ENCODE peak calls at places on chromosomes 16 and 17, in nine cellular contexts. One of them, this sample, is unnamed.

GRCh38 chr17:50194441-50195195 is 6.8 kb downstream of the COL1A1 start:
- DNase-seq in fibroblast of lung: peak; percentile 51
- DNase-seq in body of pancreas: no peak
- DNase-seq in breast epithelium: no peak
- DNase-seq in ovary: peak; percentile 33
- DNase-seq in Peyer's patch: no peak
- DNase-seq in pancreas: no peak
- DNase-seq in neural progenitor cell: no peak
- DNase-seq in cardiac muscle cell: no peak
- DNase-seq in this sample: no peak

GRCh38 chr17:67993153-67993997 is 2.9 kb downstream of the C17orf58 start:
- DNase-seq in fibroblast of lung: peak; percentile 82
- DNase-seq in body of pancreas: peak; percentile 86
- DNase-seq in breast epithelium: peak; percentile 51
- DNase-seq in ovary: peak; percentile 86
- DNase-seq in Peyer's patch: peak; percentile 89
- DNase-seq in pancreas: peak; percentile 93
- DNase-seq in neural progenitor cell: peak; percentile 97
- DNase-seq in cardiac muscle cell: peak; percentile 91
- DNase-seq in this sample: peak; percentile 87

GRCh38 chr16:290681-291405 is 7.9 kb downstream of the PDIA2 start:
- DNase-seq in fibroblast of lung: no peak
- DNase-seq in body of pancreas: no peak
- DNase-seq in breast epithelium: no peak
- DNase-seq in ovary: no peak
- DNase-seq in Peyer's patch: no peak
- DNase-seq in pancreas: no peak
- DNase-seq in neural progenitor cell: no peak
- DNase-seq in cardiac muscle cell: no peak
- DNase-seq in this sample: peak; percentile 15

GRCh38 chr17:18157354-18157985 is 26.2 kb upstream of the ALKBH5 start:
- DNase-seq in fibroblast of lung: no peak
- DNase-seq in body of pancreas: no peak
- DNase-seq in breast epithelium: no peak
- DNase-seq in ovary: no peak
- DNase-seq in Peyer's patch: no peak
- DNase-seq in pancreas: no peak
- DNase-seq in neural progenitor cell: no peak
- DNase-seq in cardiac muscle cell: no peak
- DNase-seq in this sample: no peak

GRCh38 chr17:47692895-47693666 is 880 bp upstream of the TBKBP1 start:
- DNase-seq in fibroblast of lung: no peak
- DNase-seq in body of pancreas: peak; percentile 66
- DNase-seq in breast epithelium: no peak
- DNase-seq in ovary: no peak
- DNase-seq in Peyer's patch: no peak
- DNase-seq in pancreas: peak; percentile 50
- DNase-seq in neural progenitor cell: no peak
- DNase-seq in cardiac muscle cell: no peak
- DNase-seq in this sample: no peak

GRCh38 chr16:55494994-55495421 is 13.9 kb upstream of the LPCAT2 start:
- DNase-seq in fibroblast of lung: peak; percentile 95
- DNase-seq in body of pancreas: peak; percentile 72
- DNase-seq in breast epithelium: no peak
- DNase-seq in ovary: peak; percentile 53
- DNase-seq in Peyer's patch: no peak
- DNase-seq in pancreas: no peak
- DNase-seq in neural progenitor cell: peak; percentile 47
- DNase-seq in cardiac muscle cell: peak; percentile 42
- DNase-seq in this sample: peak; percentile 78

GRCh38 chr17:78132086-78132676 is 1.6 kb downstream of the TMC8 start:
- DNase-seq in fibroblast of lung: no peak
- DNase-seq in body of pancreas: peak; percentile 46
- DNase-seq in breast epithelium: peak; percentile 69
- DNase-seq in ovary: no peak
- DNase-seq in Peyer's patch: no peak
- DNase-seq in pancreas: peak; percentile 59
- DNase-seq in neural progenitor cell: no peak
- DNase-seq in cardiac muscle cell: peak; percentile 48
- DNase-seq in this sample: no peak

GRCh38 chr17:55446581-55447205 is 25.1 kb upstream of the MMD start:
- DNase-seq in fibroblast of lung: no peak
- DNase-seq in body of pancreas: no peak
- DNase-seq in breast epithelium: no peak
- DNase-seq in ovary: no peak
- DNase-seq in Peyer's patch: no peak
- DNase-seq in pancreas: no peak
- DNase-seq in neural progenitor cell: no peak
- DNase-seq in cardiac muscle cell: no peak
- DNase-seq in this sample: no peak

GRCh38 chr17:65489413-65490170 is 71.9 kb downstream of the AXIN2 start:
- DNase-seq in fibroblast of lung: no peak
- DNase-seq in body of pancreas: no peak
- DNase-seq in breast epithelium: no peak
- DNase-seq in ovary: no peak
- DNase-seq in Peyer's patch: no peak
- DNase-seq in pancreas: peak; percentile 6
- DNase-seq in neural progenitor cell: no peak
- DNase-seq in cardiac muscle cell: no peak
- DNase-seq in this sample: no peak

GRCh38 chr17:37286430-37286829 is 89.4 kb upstream of the C17orf78 start:
- DNase-seq in fibroblast of lung: no peak
- DNase-seq in body of pancreas: no peak
- DNase-seq in breast epithelium: no peak
- DNase-seq in ovary: no peak
- DNase-seq in Peyer's patch: no peak
- DNase-seq in pancreas: no peak
- DNase-seq in neural progenitor cell: peak; percentile 10
- DNase-seq in cardiac muscle cell: no peak
- DNase-seq in this sample: no peak

GRCh38 chr17:65279456-65279855 is 142.3 kb downstream of the RGS9 start:
- DNase-seq in fibroblast of lung: no peak
- DNase-seq in body of pancreas: no peak
- DNase-seq in breast epithelium: no peak
- DNase-seq in ovary: no peak
- DNase-seq in Peyer's patch: no peak
- DNase-seq in pancreas: no peak
- DNase-seq in neural progenitor cell: no peak
- DNase-seq in cardiac muscle cell: no peak
- DNase-seq in this sample: no peak

GRCh38 chr17:17104036-17104435 is 61.8 kb downstream of the MPRIP start:
- DNase-seq in fibroblast of lung: no peak
- DNase-seq in body of pancreas: no peak
- DNase-seq in breast epithelium: no peak
- DNase-seq in ovary: no peak
- DNase-seq in Peyer's patch: no peak
- DNase-seq in pancreas: no peak
- DNase-seq in neural progenitor cell: no peak
- DNase-seq in cardiac muscle cell: no peak
- DNase-seq in this sample: no peak

GRCh38 chr16:73337371-73337770 is 289.4 kb upstream of the ZFHX3 start:
- DNase-seq in fibroblast of lung: no peak
- DNase-seq in body of pancreas: no peak
- DNase-seq in breast epithelium: no peak
- DNase-seq in ovary: no peak
- DNase-seq in Peyer's patch: no peak
- DNase-seq in pancreas: no peak
- DNase-seq in neural progenitor cell: no peak
- DNase-seq in cardiac muscle cell: no peak
- DNase-seq in this sample: no peak

GRCh38 chr16:4897328-4897727 is 39.6 kb downstream of the PPL start:
- DNase-seq in fibroblast of lung: no peak
- DNase-seq in body of pancreas: no peak
- DNase-seq in breast epithelium: peak; percentile 66
- DNase-seq in ovary: no peak
- DNase-seq in Peyer's patch: no peak
- DNase-seq in pancreas: no peak
- DNase-seq in neural progenitor cell: no peak
- DNase-seq in cardiac muscle cell: no peak
- DNase-seq in this sample: no peak

GRCh38 chr17:50148226-50149098 is 2.0 kb downstream of the PPP1R9B start:
- DNase-seq in fibroblast of lung: peak; percentile 53
- DNase-seq in body of pancreas: peak; percentile 76
- DNase-seq in breast epithelium: peak; percentile 78
- DNase-seq in ovary: peak; percentile 73
- DNase-seq in Peyer's patch: peak; percentile 87
- DNase-seq in pancreas: peak; percentile 83
- DNase-seq in neural progenitor cell: peak; percentile 54
- DNase-seq in cardiac muscle cell: no peak
- DNase-seq in this sample: peak; percentile 42

GRCh38 chr17:82059272-82060000 is 6.2 kb downstream of the DUS1L start:
- DNase-seq in fibroblast of lung: no peak
- DNase-seq in body of pancreas: no peak
- DNase-seq in breast epithelium: no peak
- DNase-seq in ovary: no peak
- DNase-seq in Peyer's patch: no peak
- DNase-seq in pancreas: no peak
- DNase-seq in neural progenitor cell: no peak
- DNase-seq in cardiac muscle cell: no peak
- DNase-seq in this sample: no peak

GRCh38 chr16:58636474-58636873 is 6.8 kb upstream of the CNOT1 start:
- DNase-seq in fibroblast of lung: no peak
- DNase-seq in body of pancreas: no peak
- DNase-seq in breast epithelium: no peak
- DNase-seq in ovary: no peak
- DNase-seq in Peyer's patch: no peak
- DNase-seq in pancreas: no peak
- DNase-seq in neural progenitor cell: no peak
- DNase-seq in cardiac muscle cell: no peak
- DNase-seq in this sample: no peak

GRCh38 chr16:81731636-81732035 is 47.5 kb upstream of the PLCG2 start:
- DNase-seq in fibroblast of lung: no peak
- DNase-seq in body of pancreas: no peak
- DNase-seq in breast epithelium: no peak
- DNase-seq in ovary: no peak
- DNase-seq in Peyer's patch: no peak
- DNase-seq in pancreas: no peak
- DNase-seq in neural progenitor cell: peak; percentile 27
- DNase-seq in cardiac muscle cell: no peak
- DNase-seq in this sample: no peak

DNA sequence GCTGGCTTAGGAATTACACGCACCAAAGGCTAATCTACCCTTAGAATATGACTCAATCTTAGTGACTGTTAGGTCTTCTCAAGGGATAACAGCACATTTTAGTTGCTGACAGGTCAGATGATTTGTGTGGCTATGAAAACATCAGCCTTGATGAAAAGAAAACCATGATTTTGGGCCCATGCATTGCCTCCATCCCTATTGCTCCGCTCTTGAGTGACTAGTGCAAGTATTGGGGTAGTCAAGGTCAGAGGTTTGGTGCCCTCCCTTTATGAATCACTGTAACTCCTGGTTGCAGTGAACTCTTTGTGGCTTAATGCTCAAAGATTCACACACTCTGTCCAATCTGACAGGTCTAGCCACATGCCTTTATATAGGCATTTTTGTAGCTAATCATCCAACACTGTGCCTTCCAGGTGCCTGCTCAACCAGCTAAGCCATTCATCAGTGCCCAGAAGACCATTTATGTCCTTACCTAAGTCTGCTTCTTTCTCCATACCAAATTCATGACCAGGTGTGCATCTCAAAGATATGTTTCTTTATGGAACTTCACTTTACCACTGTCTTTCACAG is 251.6 kb downstream of the KCNJ2 start:
- DNase-seq in fibroblast of lung: no peak
- DNase-seq in body of pancreas: no peak
- DNase-seq in breast epithelium: no peak
- DNase-seq in ovary: no peak
- DNase-seq in Peyer's patch: no peak
- DNase-seq in pancreas: no peak
- DNase-seq in neural progenitor cell: no peak
- DNase-seq in cardiac muscle cell: no peak
- DNase-seq in this sample: no peak
- H3K9me3 ChIP-seq in fibroblast of lung: no peaks in the 10 kb centered on the region
- H3K9me3 ChIP-seq in body of pancreas: no peaks in the 10 kb centered on the region
- H3K9me3 ChIP-seq in breast epithelium: no peaks in the 10 kb centered on the region
- H3K9me3 ChIP-seq in ovary: no peaks in the 10 kb centered on the region
- H3K9me3 ChIP-seq in Peyer's patch: no peaks in the 10 kb centered on the region
- H3K9me3 ChIP-seq in pancreas: no peaks in the 10 kb centered on the region
- H3K9me3 ChIP-seq in neural progenitor cell: no peaks in the 10 kb centered on the region
- H3K9me3 ChIP-seq in cardiac muscle cell: no peaks in the 10 kb centered on the region
- H3K9me3 ChIP-seq in this sample: no peaks in the 10 kb centered on the region

DNA sequence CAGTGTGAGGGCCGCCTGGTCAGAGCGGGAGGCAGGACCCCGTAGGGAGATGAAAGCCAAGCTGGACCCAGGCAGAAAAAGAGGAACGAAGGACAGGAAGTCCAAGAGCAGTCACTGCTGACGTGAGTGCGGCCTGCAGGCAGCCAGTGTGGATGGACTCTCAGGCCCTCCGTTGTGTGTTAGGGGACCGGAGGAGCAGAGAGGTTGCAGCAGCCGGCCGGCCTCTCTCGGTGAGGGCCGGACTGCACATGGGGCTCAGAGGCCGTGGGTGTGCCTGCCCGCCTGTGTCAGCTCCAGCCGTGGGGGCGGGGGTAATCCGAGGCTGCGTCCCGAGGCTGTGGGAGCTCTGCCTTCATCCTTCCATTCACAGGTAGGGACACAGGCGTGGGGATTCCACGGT is 67.4 kb downstream of the JPH3 start:
- DNase-seq in fibroblast of lung: no peak
- DNase-seq in body of pancreas: no peak
- DNase-seq in breast epithelium: no peak
- DNase-seq in ovary: no peak
- DNase-seq in Peyer's patch: no peak
- DNase-seq in pancreas: no peak
- DNase-seq in neural progenitor cell: no peak
- DNase-seq in cardiac muscle cell: no peak
- DNase-seq in this sample: no peak
- H3K4me3 ChIP-seq in fibroblast of lung: no peak overlapping the region
- H3K4me3 ChIP-seq in body of pancreas: no peak overlapping the region
- H3K4me3 ChIP-seq in breast epithelium: no peak overlapping the region
- H3K4me3 ChIP-seq in ovary: no peak overlapping the region
- H3K4me3 ChIP-seq in Peyer's patch: no peak overlapping the region
- H3K4me3 ChIP-seq in pancreas: no peak overlapping the region
- H3K4me3 ChIP-seq in neural progenitor cell: no peak overlapping the region
- H3K4me3 ChIP-seq in cardiac muscle cell: no peak overlapping the region
- H3K4me3 ChIP-seq in this sample: no peak overlapping the region

DNA sequence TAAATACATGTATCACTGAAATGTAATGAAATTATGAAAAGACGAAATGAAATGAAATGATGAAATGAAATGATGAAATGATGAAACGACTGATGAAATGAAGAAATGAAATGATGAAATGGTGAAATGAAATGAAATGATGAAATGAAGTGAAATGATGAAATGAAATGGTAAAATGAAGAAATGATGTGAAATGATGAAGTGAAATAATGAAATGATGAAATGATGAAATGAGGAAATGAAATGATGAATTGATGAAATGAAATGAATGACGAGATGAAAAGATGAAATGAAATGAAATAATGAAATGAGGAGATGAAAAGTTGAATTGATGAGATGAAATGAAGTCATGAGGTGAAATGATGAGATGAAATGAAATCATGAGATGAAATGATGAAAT is 594.7 kb downstream of the TP53TG3F start:
- DNase-seq in fibroblast of lung: no peak
- DNase-seq in body of pancreas: no peak
- DNase-seq in breast epithelium: no peak
- DNase-seq in ovary: no peak
- DNase-seq in Peyer's patch: no peak
- DNase-seq in pancreas: no peak
- DNase-seq in neural progenitor cell: no peak
- DNase-seq in cardiac muscle cell: no peak
- DNase-seq in this sample: no peak
- H3K9me3 ChIP-seq in fibroblast of lung: no peaks in the 10 kb centered on the region
- H3K9me3 ChIP-seq in body of pancreas: peaks cover 6% of the 10 kb centered on the region
- H3K9me3 ChIP-seq in breast epithelium: peaks cover 16% of the 10 kb centered on the region
- H3K9me3 ChIP-seq in ovary: peaks cover 5% of the 10 kb centered on the region
- H3K9me3 ChIP-seq in Peyer's patch: peaks cover 12% of the 10 kb centered on the region
- H3K9me3 ChIP-seq in pancreas: no peaks in the 10 kb centered on the region
- H3K9me3 ChIP-seq in neural progenitor cell: peaks cover 22% of the 10 kb centered on the region
- H3K9me3 ChIP-seq in cardiac muscle cell: no peaks in the 10 kb centered on the region
- H3K9me3 ChIP-seq in this sample: no peaks in the 10 kb centered on the region

GRCh38 chr16:24442631-24443030 is 96.7 kb upstream of the RBBP6 start:
- DNase-seq in fibroblast of lung: no peak
- DNase-seq in body of pancreas: no peak
- DNase-seq in breast epithelium: no peak
- DNase-seq in ovary: no peak
- DNase-seq in Peyer's patch: no peak
- DNase-seq in pancreas: no peak
- DNase-seq in neural progenitor cell: no peak
- DNase-seq in cardiac muscle cell: no peak
- DNase-seq in this sample: no peak
- H3K4me3 ChIP-seq in fibroblast of lung: no peak overlapping the region
- H3K4me3 ChIP-seq in body of pancreas: no peak overlapping the region
- H3K4me3 ChIP-seq in breast epithelium: no peak overlapping the region
- H3K4me3 ChIP-seq in ovary: no peak overlapping the region
- H3K4me3 ChIP-seq in Peyer's patch: no peak overlapping the region
- H3K4me3 ChIP-seq in pancreas: no peak overlapping the region
- H3K4me3 ChIP-seq in neural progenitor cell: no peak overlapping the region
- H3K4me3 ChIP-seq in cardiac muscle cell: no peak overlapping the region
- H3K4me3 ChIP-seq in this sample: no peak overlapping the region

This sample was measured in BE2C.